ENCODE peak calls at places on chromosome 4, in nine cellular contexts. I is HCT116, J is K562, A is transverse colon, O is breast epithelium, T is sigmoid colon, K is stomach, D is suprapubic skin, U is endothelial cell of umbilical vein. Y is an unnamed sample.

GRCh38 chr4:74768857-74769525 is 25.3 kb downstream of the BTC start:
- DNase-seq in I (peak), J (no peak), A (no peak), T (no peak), K (peak), O (no peak), D (no peak), U (peak), Y (no peak)

GRCh38 chr4:141102367-141102766 is 30.9 kb downstream of the RNF150 start:
- DNase-seq in O (no peak), K (no peak), U (no peak), A (no peak), J (no peak), D (no peak), I (no peak), T (no peak), Y (no peak)

GRCh38 chr4:38382492-38382891 is 281.5 kb upstream of the KLF3 start:
- DNase-seq in K (no peak), O (no peak), D (no peak), I (no peak), J (peak), T (no peak), U (no peak), A (no peak), Y (no peak)

GRCh38 chr4:72383439-72383838 is 185.6 kb downstream of the ADAMTS3 start:
- DNase-seq in D (no peak), A (no peak), U (no peak), O (no peak), T (no peak), K (no peak), I (no peak), J (no peak), Y (no peak)

GRCh38 chr4:99800332-99801004 is 16.2 kb upstream of the DAPP1 start:
- DNase-seq in T (no peak), I (no peak), D (no peak), J (no peak), K (no peak), U (no peak), A (no peak), O (no peak), Y (no peak)

GRCh38 chr4:110503588-110504435 is 27.9 kb downstream of the ENPEP start:
- DNase-seq in T (no peak), J (no peak), U (no peak), K (no peak), O (no peak), A (no peak), I (no peak), D (no peak), Y (no peak)

GRCh38 chr4:95155759-95156451 is 392.9 kb downstream of the UNC5C start:
- DNase-seq in K (no peak), J (peak), A (no peak), D (no peak), I (peak), U (peak), T (no peak), O (no peak), Y (no peak)

GRCh38 chr4:105147226-105148151 is 813 bp downstream of the TET2 start:
- DNase-seq in T (peak), A (peak), K (peak), D (no peak), I (no peak), O (no peak), J (peak), U (peak), Y (no peak)

GRCh38 chr4:26183017-26183416 is 137.8 kb upstream of the RBPJ start:
- DNase-seq in I (no peak), U (no peak), T (no peak), K (no peak), J (no peak), O (no peak), A (no peak), D (no peak), Y (no peak)

GRCh38 chr4:99574530-99575314 is at the start of gene MTTP:
- DNase-seq in I (no peak), J (no peak), U (no peak), D (no peak), T (no peak), O (no peak), A (no peak), K (no peak), Y (no peak)

GRCh38 chr4:28225005-28225404 is 1364.4 kb downstream of the STIM2 start:
- DNase-seq in A (no peak), J (no peak), O (no peak), U (peak), T (no peak), K (no peak), I (peak), D (no peak), Y (no peak)

GRCh38 chr4:33411182-33411581 is 2691.0 kb downstream of the PCDH7 start:
- DNase-seq in A (no peak), K (no peak), O (no peak), T (no peak), U (no peak), D (no peak), J (no peak), I (peak), Y (no peak)

GRCh38 chr4:7863911-7864681 is 75.6 kb downstream of the AFAP1 start:
- DNase-seq in O (no peak), D (no peak), I (no peak), J (peak), A (no peak), U (no peak), T (peak), K (no peak), Y (no peak)

GRCh38 chr4:82360298-82361177 is 13.3 kb downstream of the HNRNPD start:
- DNase-seq in D (no peak), I (no peak), K (no peak), O (no peak), A (no peak), T (no peak), U (peak), J (peak), Y (no peak)

GRCh38 chr4:84495448-84496221 is 3.5 kb downstream of the NKX6-1 start:
- DNase-seq in J (no peak), K (no peak), D (no peak), O (no peak), T (no peak), U (no peak), A (no peak), I (no peak), Y (no peak)

GRCh38 chr4:82044141-82044993 is 329.4 kb downstream of the HNRNPD start:
- DNase-seq in A (peak), I (no peak), U (no peak), J (no peak), T (peak), O (no peak), K (peak), D (peak), Y (no peak)

GRCh38 chr4:41213563-41214157 is 682 bp downstream of the APBB2 start:
- DNase-seq in I (no peak), K (no peak), D (no peak), T (peak), O (no peak), U (peak), J (no peak), A (peak), Y (peak)

GRCh38 chr4:147174561-147174960 is 228.9 kb upstream of the TTC29 start:
- DNase-seq in J (no peak), K (no peak), D (no peak), I (no peak), A (no peak), T (no peak), U (no peak), O (no peak), Y (no peak)

GRCh38 chr4:156820931-156821330 is 150.7 kb downstream of the PDGFC start:
- DNase-seq in J (no peak), K (no peak), U (no peak), T (no peak), I (no peak), A (no peak), O (no peak), D (no peak), Y (no peak)

GRCh38 chr4:99586322-99586721 is 11.7 kb downstream of the MTTP start:
- DNase-seq in A (no peak), O (no peak), T (no peak), J (no peak), U (no peak), D (no peak), K (no peak), I (no peak), Y (no peak)

GRCh38 chr4:121397941-121398601 is 17.3 kb upstream of the QRFPR start:
- DNase-seq in I (no peak), T (peak), D (no peak), A (no peak), K (no peak), U (no peak), J (no peak), O (no peak), Y (no peak)

GRCh38 chr4:45155081-45155777 is 428.9 kb upstream of the GNPDA2 start:
- DNase-seq in U (no peak), D (no peak), J (no peak), K (no peak), T (no peak), I (no peak), A (no peak), O (no peak), Y (no peak)

GRCh38 chr4:40721730-40722171 is 28.0 kb upstream of the NSUN7 start:
- DNase-seq in K (no peak), J (no peak), T (no peak), D (no peak), O (no peak), I (no peak), U (no peak), A (no peak), Y (no peak)

GRCh38 chr4:156992943-156993342 is 21.3 kb upstream of the PDGFC start:
- DNase-seq in I (no peak), J (no peak), D (no peak), A (no peak), T (no peak), O (no peak), U (no peak), K (no peak), Y (no peak)

GRCh38 chr4:55625835-55626234 is 10.3 kb downstream of the NMU start:
- DNase-seq in J (no peak), I (no peak), T (no peak), U (no peak), A (no peak), D (no peak), K (no peak), O (no peak), Y (no peak)

GRCh38 chr4:33924239-33924638 is 2320.1 kb downstream of the ARAP2 start:
- DNase-seq in A (no peak), D (no peak), U (peak), I (peak), J (no peak), K (no peak), T (no peak), O (no peak), Y (no peak)

GRCh38 chr4:73922317-73922716 is 53.1 kb downstream of the CXCL1 start:
- DNase-seq in J (no peak), T (no peak), U (no peak), D (no peak), K (no peak), A (no peak), O (no peak), I (no peak), Y (no peak)

GRCh38 chr4:109966891-109967481 is 54.3 kb downstream of the EGF start:
- DNase-seq in T (no peak), O (no peak), A (no peak), D (no peak), J (no peak), U (no peak), I (no peak), K (no peak), Y (no peak)

GRCh38 chr4:165592386-165592785 is 213.6 kb downstream of the CPE start:
- DNase-seq in O (no peak), K (no peak), A (no peak), D (no peak), J (no peak), U (no peak), I (no peak), T (no peak), Y (no peak)

GRCh38 chr4:27915822-27916221 is 1055.2 kb downstream of the STIM2 start:
- DNase-seq in O (no peak), K (no peak), J (no peak), D (no peak), I (no peak), U (no peak), A (no peak), T (no peak), Y (no peak)

GRCh38 chr4:165308174-165308573 is 19.3 kb upstream of the MSMO1 start:
- DNase-seq in D (no peak), U (no peak), T (no peak), I (no peak), K (no peak), J (no peak), A (no peak), O (no peak), Y (no peak)

GRCh38 chr4:47017494-47017893 is 13.9 kb upstream of the GABRB1 start:
- DNase-seq in A (no peak), U (no peak), K (no peak), J (no peak), O (no peak), T (no peak), D (no peak), I (no peak), Y (no peak)

GRCh38 chr4:77074961-77075855 is 581 bp downstream of the CCNI start:
- DNase-seq in U (peak), D (peak), O (peak), K (peak), I (no peak), A (peak), T (peak), J (peak), Y (peak)

GRCh38 chr4:121842862-121843261 is 19.2 kb upstream of the CCNA2 start:
- DNase-seq in T (no peak), I (no peak), A (no peak), D (no peak), J (no peak), U (no peak), K (no peak), O (no peak), Y (no peak)

GRCh38 chr4:176538217-176538925 is 218.6 kb downstream of the SPCS3 start:
- DNase-seq in U (peak), K (no peak), A (no peak), T (no peak), I (no peak), O (no peak), J (no peak), D (no peak), Y (no peak)

GRCh38 chr4:156294577-156294976 is 340.9 kb upstream of the CTSO start:
- DNase-seq in O (no peak), A (no peak), J (no peak), K (no peak), D (no peak), T (no peak), I (peak), U (peak), Y (no peak)

GRCh38 chr4:7985891-7986441 is 46.3 kb upstream of the AFAP1 start:
- DNase-seq in D (no peak), T (no peak), I (no peak), O (no peak), A (no peak), U (peak), K (no peak), J (no peak), Y (no peak)

GRCh38 chr4:41120297-41121217 is 93.8 kb downstream of the APBB2 start:
- DNase-seq in U (peak), T (peak), A (peak), I (no peak), O (peak), J (no peak), K (peak), D (no peak), Y (no peak)

GRCh38 chr4:80071643-80072606 is 1.1 kb downstream of the ANTXR2 start:
- DNase-seq in I (no peak), D (peak), K (peak), T (peak), U (no peak), A (peak), J (peak), O (peak), Y (no peak)

GRCh38 chr4:1451106-1451751 is 45.0 kb upstream of the NKX1-1 start:
- DNase-seq in D (peak), I (no peak), O (no peak), K (peak), J (no peak), U (no peak), T (no peak), A (no peak), Y (peak)
- TF ChIP-seq POLR2A in D (no peak), I (no peak), O (no peak), K (no peak), J (no peak), U (no peak), T (no peak), A (no peak), Y (no peak)

GRCh38 chr4:92305148-92305877 is 1.5 kb downstream of the GRID2 start:
- DNase-seq in U (peak), K (peak), D (no peak), O (no peak), I (peak), T (no peak), J (no peak), A (no peak), Y (peak)
- TF ChIP-seq POLR2AphosphoS5 in U (no peak), K (no peak), D (no peak), O (no peak), I (no peak), T (no peak), J (no peak), A (no peak), Y (no peak)

GRCh38 chr4:184808719-184809062 is 17.1 kb downstream of the ACSL1 start:
- DNase-seq in U (no peak), D (no peak), J (no peak), A (no peak), O (no peak), K (no peak), T (no peak), I (no peak), Y (no peak)
- TF ChIP-seq POLR2A in U (no peak), D (no peak), J (no peak), A (no peak), O (no peak), K (no peak), T (no peak), I (no peak), Y (no peak)

GRCh38 chr4:128861856-128862518 is 52.5 kb downstream of the JADE1 start:
- DNase-seq in I (no peak), J (no peak), T (no peak), A (no peak), U (no peak), O (no peak), D (no peak), K (no peak), Y (no peak)
- TF ChIP-seq POLR2AphosphoS5 in I (no peak), J (no peak), T (no peak), A (no peak), U (no peak), O (no peak), D (no peak), K (no peak), Y (no peak)

DNA sequence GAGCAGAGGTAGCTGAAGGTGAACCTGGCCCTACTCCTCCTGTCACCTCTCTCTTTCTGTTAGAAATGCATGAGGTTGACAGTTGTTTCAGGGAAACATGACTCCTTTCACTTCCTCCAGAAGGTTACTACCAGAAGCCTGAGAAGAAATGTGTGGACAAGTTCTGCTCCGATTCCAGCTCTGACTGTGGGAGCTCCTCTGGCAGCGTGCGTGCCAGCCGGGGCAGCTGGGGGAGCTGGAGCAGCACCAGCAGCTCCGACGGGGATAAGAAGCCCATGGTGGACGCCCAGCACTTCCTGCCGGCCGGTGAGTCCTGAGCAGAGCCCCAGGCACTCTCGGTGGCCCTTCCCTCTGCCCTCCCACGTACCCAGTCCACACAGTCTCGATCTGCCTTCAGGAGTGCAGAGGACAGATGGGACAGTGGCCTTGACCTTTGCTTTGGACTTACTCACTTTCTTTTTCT is 61.3 kb upstream of the TLR2 start:
- DNase-seq in D (no peak), T (no peak), U (no peak), O (no peak), A (no peak), I (no peak), J (no peak), K (no peak), Y (no peak)
- TF ChIP-seq POLR2A in D (no peak), T (no peak), U (no peak), O (no peak), A (no peak), I (no peak), J (no peak), K (no peak), Y (no peak)

GRCh38 chr4:53855886-53856260 is 208.5 kb downstream of the CHIC2 start:
- DNase-seq in K (no peak), A (no peak), D (no peak), T (peak), J (no peak), O (no peak), U (no peak), I (no peak), Y (no peak)
- TF ChIP-seq POLR2AphosphoS5 in K (no peak), A (no peak), D (no peak), T (no peak), J (no peak), O (no peak), U (no peak), I (no peak), Y (no peak)

Y was measured in GM12891.